ENCODE peak calls at places on chromosomes 5 and 9, in seven cellular contexts. One of them, this sample, is unnamed.
A peak's percentile ranks its signal among the peaks of the same experiment; 100 is the strongest.

GRCh38 chr9:93509084-93509483 is 55.7 kb upstream of the FAM120AOS start:
- DNase-seq in HFFc6: no peak
- DNase-seq in kidney epithelial cell: no peak
- DNase-seq in IMR-90: no peak
- DNase-seq in esophagus muscularis mucosa: no peak
- DNase-seq in colonic mucosa: no peak
- DNase-seq in RWPE2: no peak
- DNase-seq in this sample: no peak

GRCh38 chr5:5331838-5332237 is 90.6 kb upstream of the ICE1 start:
- DNase-seq in kidney epithelial cell: no peak
- DNase-seq in HFFc6: no peak
- DNase-seq in RWPE2: no peak
- DNase-seq in esophagus muscularis mucosa: no peak
- DNase-seq in colonic mucosa: no peak
- DNase-seq in IMR-90: no peak
- DNase-seq in this sample: no peak

GRCh38 chr5:127097288-127097687 is 24.0 kb upstream of the C5orf63 start:
- DNase-seq in IMR-90: no peak
- DNase-seq in esophagus muscularis mucosa: no peak
- DNase-seq in RWPE2: no peak
- DNase-seq in HFFc6: no peak
- DNase-seq in colonic mucosa: no peak
- DNase-seq in kidney epithelial cell: no peak
- DNase-seq in this sample: no peak

GRCh38 chr5:167678457-167678856 is 613.0 kb upstream of the WWC1 start:
- DNase-seq in esophagus muscularis mucosa: no peak
- DNase-seq in HFFc6: no peak
- DNase-seq in IMR-90: no peak
- DNase-seq in colonic mucosa: no peak
- DNase-seq in kidney epithelial cell: no peak
- DNase-seq in RWPE2: no peak
- DNase-seq in this sample: no peak

GRCh38 chr5:175820230-175820629 is 51.1 kb upstream of the CPLX2 start:
- DNase-seq in kidney epithelial cell: no peak
- DNase-seq in RWPE2: no peak
- DNase-seq in esophagus muscularis mucosa: no peak
- DNase-seq in colonic mucosa: no peak
- DNase-seq in HFFc6: no peak
- DNase-seq in IMR-90: no peak
- DNase-seq in this sample: no peak

GRCh38 chr9:129724456-129725190 is 28.2 kb downstream of the PTGES start:
- DNase-seq in colonic mucosa: no peak
- DNase-seq in RWPE2: no peak
- DNase-seq in IMR-90: no peak
- DNase-seq in kidney epithelial cell: no peak
- DNase-seq in esophagus muscularis mucosa: no peak
- DNase-seq in HFFc6: no peak
- DNase-seq in this sample: no peak

GRCh38 chr9:2992427-2992826 is 148.5 kb upstream of the PUM3 start:
- DNase-seq in IMR-90: no peak
- DNase-seq in colonic mucosa: no peak
- DNase-seq in RWPE2: no peak
- DNase-seq in esophagus muscularis mucosa: peak; percentile 29
- DNase-seq in HFFc6: no peak
- DNase-seq in kidney epithelial cell: no peak
- DNase-seq in this sample: no peak

GRCh38 chr9:107127608-107128007 is 155.5 kb upstream of the RAD23B start:
- DNase-seq in esophagus muscularis mucosa: no peak
- DNase-seq in colonic mucosa: no peak
- DNase-seq in IMR-90: no peak
- DNase-seq in RWPE2: no peak
- DNase-seq in kidney epithelial cell: no peak
- DNase-seq in HFFc6: no peak
- DNase-seq in this sample: no peak

GRCh38 chr5:181217111-181217804 is 5.8 kb upstream of the TRIM41 start:
- DNase-seq in HFFc6: peak; percentile 63
- DNase-seq in RWPE2: peak; percentile 86
- DNase-seq in esophagus muscularis mucosa: no peak
- DNase-seq in IMR-90: peak; percentile 55
- DNase-seq in kidney epithelial cell: no peak
- DNase-seq in colonic mucosa: peak; percentile 57
- DNase-seq in this sample: no peak

GRCh38 chr9:128253140-128253990 is 22.4 kb downstream of the GOLGA2 start:
- DNase-seq in IMR-90: no peak
- DNase-seq in esophagus muscularis mucosa: no peak
- DNase-seq in kidney epithelial cell: no peak
- DNase-seq in colonic mucosa: no peak
- DNase-seq in HFFc6: no peak
- DNase-seq in RWPE2: no peak
- DNase-seq in this sample: no peak

GRCh38 chr9:121837113-121838010 is 185.9 kb downstream of the DAB2IP start:
- DNase-seq in colonic mucosa: no peak
- DNase-seq in kidney epithelial cell: no peak
- DNase-seq in esophagus muscularis mucosa: no peak
- DNase-seq in RWPE2: no peak
- DNase-seq in HFFc6: peak; percentile 36
- DNase-seq in IMR-90: peak; percentile 85
- DNase-seq in this sample: no peak

GRCh38 chr9:73118898-73119554 is 32.6 kb upstream of the ANXA1 start:
- DNase-seq in IMR-90: peak; percentile 77
- DNase-seq in HFFc6: peak; percentile 30
- DNase-seq in kidney epithelial cell: peak; percentile 41
- DNase-seq in esophagus muscularis mucosa: no peak
- DNase-seq in colonic mucosa: no peak
- DNase-seq in RWPE2: peak; percentile 90
- DNase-seq in this sample: no peak

GRCh38 chr5:50564079-50564478 is 102.4 kb upstream of the PARP8 start:
- DNase-seq in HFFc6: no peak
- DNase-seq in IMR-90: no peak
- DNase-seq in colonic mucosa: no peak
- DNase-seq in kidney epithelial cell: no peak
- DNase-seq in RWPE2: no peak
- DNase-seq in esophagus muscularis mucosa: no peak
- DNase-seq in this sample: no peak

GRCh38 chr5:150514708-150515211 is 6.8 kb downstream of the NDST1 start:
- DNase-seq in colonic mucosa: no peak
- DNase-seq in RWPE2: no peak
- DNase-seq in kidney epithelial cell: no peak
- DNase-seq in HFFc6: no peak
- DNase-seq in esophagus muscularis mucosa: no peak
- DNase-seq in IMR-90: peak; percentile 54
- DNase-seq in this sample: no peak

GRCh38 chr9:134993996-134994720 is 76.4 kb upstream of the FCN1 start:
- DNase-seq in IMR-90: no peak
- DNase-seq in colonic mucosa: no peak
- DNase-seq in RWPE2: no peak
- DNase-seq in kidney epithelial cell: no peak
- DNase-seq in esophagus muscularis mucosa: no peak
- DNase-seq in HFFc6: no peak
- DNase-seq in this sample: no peak

GRCh38 chr9:76181020-76181641 is 213.1 kb downstream of the RFK start:
- DNase-seq in IMR-90: peak; percentile 74
- DNase-seq in kidney epithelial cell: peak; percentile 51
- DNase-seq in colonic mucosa: no peak
- DNase-seq in RWPE2: no peak
- DNase-seq in esophagus muscularis mucosa: no peak
- DNase-seq in HFFc6: no peak
- DNase-seq in this sample: no peak

GRCh38 chr5:9042241-9042640 is 503.6 kb downstream of the SEMA5A start:
- DNase-seq in colonic mucosa: no peak
- DNase-seq in esophagus muscularis mucosa: no peak
- DNase-seq in RWPE2: no peak
- DNase-seq in HFFc6: no peak
- DNase-seq in kidney epithelial cell: no peak
- DNase-seq in IMR-90: no peak
- DNase-seq in this sample: no peak

GRCh38 chr9:16828335-16829281 is 41.9 kb downstream of the BNC2 start:
- DNase-seq in kidney epithelial cell: peak; percentile 51
- DNase-seq in esophagus muscularis mucosa: no peak
- DNase-seq in IMR-90: peak; percentile 78
- DNase-seq in RWPE2: no peak
- DNase-seq in HFFc6: peak; percentile 38
- DNase-seq in colonic mucosa: peak; percentile 21
- DNase-seq in this sample: no peak

GRCh38 chr5:101728933-101729332 is 567.2 kb downstream of the SLCO4C1 start:
- DNase-seq in kidney epithelial cell: no peak
- DNase-seq in colonic mucosa: no peak
- DNase-seq in IMR-90: no peak
- DNase-seq in HFFc6: no peak
- DNase-seq in esophagus muscularis mucosa: no peak
- DNase-seq in RWPE2: no peak
- DNase-seq in this sample: no peak

GRCh38 chr9:113645972-113646241 is 182.4 kb downstream of the RGS3 start:
- DNase-seq in IMR-90: no peak
- DNase-seq in kidney epithelial cell: no peak
- DNase-seq in HFFc6: no peak
- DNase-seq in RWPE2: no peak
- DNase-seq in colonic mucosa: no peak
- DNase-seq in esophagus muscularis mucosa: no peak
- DNase-seq in this sample: no peak

GRCh38 chr5:9932770-9933169 is 302.6 kb upstream of the TAS2R1 start:
- DNase-seq in kidney epithelial cell: no peak
- DNase-seq in RWPE2: no peak
- DNase-seq in colonic mucosa: no peak
- DNase-seq in esophagus muscularis mucosa: no peak
- DNase-seq in HFFc6: peak; percentile 60
- DNase-seq in IMR-90: peak; percentile 81
- DNase-seq in this sample: no peak

GRCh38 chr5:120528609-120529008 is 64.5 kb downstream of the PRR16 start:
- DNase-seq in esophagus muscularis mucosa: no peak
- DNase-seq in HFFc6: no peak
- DNase-seq in IMR-90: peak; percentile 36
- DNase-seq in colonic mucosa: no peak
- DNase-seq in kidney epithelial cell: no peak
- DNase-seq in RWPE2: no peak
- DNase-seq in this sample: no peak

GRCh38 chr5:137724251-137724650 is 11.6 kb downstream of the KLHL3 start:
- DNase-seq in RWPE2: no peak
- DNase-seq in HFFc6: no peak
- DNase-seq in colonic mucosa: no peak
- DNase-seq in IMR-90: no peak
- DNase-seq in kidney epithelial cell: no peak
- DNase-seq in esophagus muscularis mucosa: no peak
- DNase-seq in this sample: no peak

GRCh38 chr5:145854651-145855258 is 18.1 kb downstream of the GRXCR2 start:
- DNase-seq in RWPE2: no peak
- DNase-seq in kidney epithelial cell: peak; percentile 44
- DNase-seq in IMR-90: peak; percentile 83
- DNase-seq in esophagus muscularis mucosa: no peak
- DNase-seq in colonic mucosa: peak; percentile 85
- DNase-seq in HFFc6: peak; percentile 64
- DNase-seq in this sample: no peak

GRCh38 chr5:116044073-116044472 is 11.8 kb downstream of the ARL14EPL start:
- DNase-seq in HFFc6: no peak
- DNase-seq in esophagus muscularis mucosa: no peak
- DNase-seq in kidney epithelial cell: no peak
- DNase-seq in colonic mucosa: no peak
- DNase-seq in RWPE2: no peak
- DNase-seq in IMR-90: no peak
- DNase-seq in this sample: no peak

GRCh38 chr5:170636836-170637477 is 133.1 kb downstream of the KCNIP1 start:
- DNase-seq in IMR-90: no peak
- DNase-seq in HFFc6: no peak
- DNase-seq in esophagus muscularis mucosa: no peak
- DNase-seq in RWPE2: peak; percentile 39
- DNase-seq in colonic mucosa: no peak
- DNase-seq in kidney epithelial cell: no peak
- DNase-seq in this sample: no peak

GRCh38 chr9:136614967-136615623 is 47.6 kb upstream of the EGFL7 start:
- DNase-seq in esophagus muscularis mucosa: no peak
- DNase-seq in RWPE2: no peak
- DNase-seq in colonic mucosa: peak; percentile 76
- DNase-seq in HFFc6: no peak
- DNase-seq in kidney epithelial cell: no peak
- DNase-seq in IMR-90: no peak
- DNase-seq in this sample: no peak
- TF ChIP-seq CTCF in esophagus muscularis mucosa: peak; percentile 26
- TF ChIP-seq CTCF in RWPE2: no peak
- TF ChIP-seq CTCF in colonic mucosa: no peak
- TF ChIP-seq CTCF in HFFc6: no peak
- TF ChIP-seq CTCF in kidney epithelial cell: no peak
- TF ChIP-seq CTCF in IMR-90: no peak
- TF ChIP-seq CTCF in this sample: no peak

GRCh38 chr9:14098102-14098501 is 215.8 kb downstream of the NFIB start:
- DNase-seq in RWPE2: no peak
- DNase-seq in HFFc6: no peak
- DNase-seq in colonic mucosa: no peak
- DNase-seq in esophagus muscularis mucosa: no peak
- DNase-seq in kidney epithelial cell: no peak
- DNase-seq in IMR-90: peak; percentile 70
- DNase-seq in this sample: no peak

GRCh38 chr9:14097666-14098065 is 216.3 kb downstream of the NFIB start:
- DNase-seq in esophagus muscularis mucosa: no peak
- DNase-seq in RWPE2: no peak
- DNase-seq in IMR-90: no peak
- DNase-seq in colonic mucosa: no peak
- DNase-seq in HFFc6: no peak
- DNase-seq in kidney epithelial cell: no peak
- DNase-seq in this sample: no peak

GRCh38 chr9:14097215-14097614 is 216.7 kb downstream of the NFIB start:
- DNase-seq in RWPE2: no peak
- DNase-seq in HFFc6: no peak
- DNase-seq in colonic mucosa: no peak
- DNase-seq in IMR-90: peak; percentile 47
- DNase-seq in esophagus muscularis mucosa: no peak
- DNase-seq in kidney epithelial cell: peak; percentile 23
- DNase-seq in this sample: no peak

GRCh38 chr9:14095272-14095671 is 218.7 kb downstream of the NFIB start:
- DNase-seq in IMR-90: no peak
- DNase-seq in kidney epithelial cell: no peak
- DNase-seq in esophagus muscularis mucosa: no peak
- DNase-seq in RWPE2: no peak
- DNase-seq in colonic mucosa: no peak
- DNase-seq in HFFc6: no peak
- DNase-seq in this sample: no peak

GRCh38 chr9:14096182-14096922 is 217.6 kb downstream of the NFIB start:
- DNase-seq in colonic mucosa: no peak
- DNase-seq in kidney epithelial cell: peak; percentile 80
- DNase-seq in HFFc6: no peak
- DNase-seq in esophagus muscularis mucosa: no peak
- DNase-seq in RWPE2: no peak
- DNase-seq in IMR-90: peak; percentile 62
- DNase-seq in this sample: no peak
- TF ChIP-seq CTCF in colonic mucosa: no peak
- TF ChIP-seq CTCF in kidney epithelial cell: no peak
- TF ChIP-seq CTCF in HFFc6: no peak
- TF ChIP-seq CTCF in esophagus muscularis mucosa: no peak
- TF ChIP-seq CTCF in RWPE2: no peak
- TF ChIP-seq CTCF in IMR-90: no peak
- TF ChIP-seq CTCF in this sample: no peak

GRCh38 chr9:77215874-77216273 is 38.5 kb downstream of the VPS13A start:
- DNase-seq in IMR-90: peak; percentile 55
- DNase-seq in kidney epithelial cell: no peak
- DNase-seq in RWPE2: no peak
- DNase-seq in HFFc6: no peak
- DNase-seq in esophagus muscularis mucosa: no peak
- DNase-seq in colonic mucosa: no peak
- DNase-seq in this sample: no peak
- TF ChIP-seq CTCF in IMR-90: peak; percentile 53
- TF ChIP-seq CTCF in kidney epithelial cell: peak; percentile 28
- TF ChIP-seq CTCF in RWPE2: peak; percentile 41
- TF ChIP-seq CTCF in HFFc6: peak; percentile 59
- TF ChIP-seq CTCF in esophagus muscularis mucosa: peak; percentile 37
- TF ChIP-seq CTCF in colonic mucosa: no peak
- TF ChIP-seq CTCF in this sample: no peak

GRCh38 chr5:135330798-135331096 is 68.3 kb downstream of the MACROH2A1 start:
- DNase-seq in IMR-90: no peak
- DNase-seq in colonic mucosa: no peak
- DNase-seq in RWPE2: no peak
- DNase-seq in esophagus muscularis mucosa: no peak
- DNase-seq in HFFc6: no peak
- DNase-seq in kidney epithelial cell: no peak
- DNase-seq in this sample: no peak
- TF ChIP-seq CTCF in IMR-90: no peak
- TF ChIP-seq CTCF in colonic mucosa: no peak
- TF ChIP-seq CTCF in RWPE2: no peak
- TF ChIP-seq CTCF in esophagus muscularis mucosa: no peak
- TF ChIP-seq CTCF in HFFc6: no peak
- TF ChIP-seq CTCF in kidney epithelial cell: no peak
- TF ChIP-seq CTCF in this sample: no peak